ENCODE peak calls at places on chromosomes 13 and 19, in seven cellular contexts. One of them, this sample, is unnamed.
A peak's percentile ranks its signal among the peaks of the same experiment; 100 is the strongest.

GRCh38 chr19:13097331-13098258 is 5.1 kb downstream of the LYL1 start:
- DNase-seq in EL: no peak
- DNase-seq in stimulated activated CD4-positive, alpha-beta T cell treated with anti-CD3 and anti-CD28 coated beads, Interleukin-4, amount 100 ng/mL, for 24 hours: no peak
- DNase-seq in pulmonary artery endothelial cell: no peak
- DNase-seq in germinal center: no peak
- DNase-seq in SW 1271: no peak
- DNase-seq in cardiac muscle cell: no peak
- DNase-seq in this sample: peak; percentile 64

GRCh38 chr19:36417752-36418286 is 625 bp downstream of the ZFP82 start:
- DNase-seq in EL: no peak
- DNase-seq in stimulated activated CD4-positive, alpha-beta T cell treated with anti-CD3 and anti-CD28 coated beads, Interleukin-4, amount 100 ng/mL, for 24 hours: no peak
- DNase-seq in pulmonary artery endothelial cell: no peak
- DNase-seq in germinal center: no peak
- DNase-seq in SW 1271: no peak
- DNase-seq in cardiac muscle cell: no peak
- DNase-seq in this sample: peak; percentile 22

GRCh38 chr19:41449079-41449864 is 6.3 kb downstream of the ERICH4 start:
- DNase-seq in EL: peak; percentile 75
- DNase-seq in stimulated activated CD4-positive, alpha-beta T cell treated with anti-CD3 and anti-CD28 coated beads, Interleukin-4, amount 100 ng/mL, for 24 hours: peak; percentile 79
- DNase-seq in pulmonary artery endothelial cell: peak; percentile 44
- DNase-seq in germinal center: peak; percentile 87
- DNase-seq in SW 1271: peak; percentile 59
- DNase-seq in cardiac muscle cell: peak; percentile 78
- DNase-seq in this sample: peak; percentile 87

GRCh38 chr13:48826039-48826438 is 149.7 kb upstream of the FNDC3A start:
- DNase-seq in EL: no peak
- DNase-seq in stimulated activated CD4-positive, alpha-beta T cell treated with anti-CD3 and anti-CD28 coated beads, Interleukin-4, amount 100 ng/mL, for 24 hours: no peak
- DNase-seq in pulmonary artery endothelial cell: no peak
- DNase-seq in germinal center: no peak
- DNase-seq in SW 1271: no peak
- DNase-seq in cardiac muscle cell: no peak
- DNase-seq in this sample: no peak

GRCh38 chr13:91346848-91347211 is 657 bp upstream of the MIR17HG start:
- DNase-seq in EL: no peak
- DNase-seq in stimulated activated CD4-positive, alpha-beta T cell treated with anti-CD3 and anti-CD28 coated beads, Interleukin-4, amount 100 ng/mL, for 24 hours: peak; percentile 66
- DNase-seq in pulmonary artery endothelial cell: no peak
- DNase-seq in germinal center: peak; percentile 47
- DNase-seq in SW 1271: no peak
- DNase-seq in cardiac muscle cell: peak; percentile 45
- DNase-seq in this sample: no peak

GRCh38 chr13:104837756-104838155 is 1697.7 kb downstream of the EFNB2 start:
- DNase-seq in EL: no peak
- DNase-seq in stimulated activated CD4-positive, alpha-beta T cell treated with anti-CD3 and anti-CD28 coated beads, Interleukin-4, amount 100 ng/mL, for 24 hours: no peak
- DNase-seq in pulmonary artery endothelial cell: no peak
- DNase-seq in germinal center: no peak
- DNase-seq in SW 1271: no peak
- DNase-seq in cardiac muscle cell: no peak
- DNase-seq in this sample: no peak

GRCh38 chr13:88979465-88980180 is 1308.5 kb downstream of the SLITRK5 start:
- DNase-seq in EL: no peak
- DNase-seq in stimulated activated CD4-positive, alpha-beta T cell treated with anti-CD3 and anti-CD28 coated beads, Interleukin-4, amount 100 ng/mL, for 24 hours: no peak
- DNase-seq in pulmonary artery endothelial cell: no peak
- DNase-seq in germinal center: no peak
- DNase-seq in SW 1271: no peak
- DNase-seq in cardiac muscle cell: peak; percentile 30
- DNase-seq in this sample: no peak

GRCh38 chr13:70171151-70171550 is 62.9 kb upstream of the KLHL1 start:
- DNase-seq in EL: no peak
- DNase-seq in stimulated activated CD4-positive, alpha-beta T cell treated with anti-CD3 and anti-CD28 coated beads, Interleukin-4, amount 100 ng/mL, for 24 hours: no peak
- DNase-seq in pulmonary artery endothelial cell: no peak
- DNase-seq in germinal center: no peak
- DNase-seq in SW 1271: no peak
- DNase-seq in cardiac muscle cell: no peak
- DNase-seq in this sample: no peak

GRCh38 chr13:102658678-102659077 is 36.2 kb downstream of the METTL21C start:
- DNase-seq in EL: no peak
- DNase-seq in stimulated activated CD4-positive, alpha-beta T cell treated with anti-CD3 and anti-CD28 coated beads, Interleukin-4, amount 100 ng/mL, for 24 hours: no peak
- DNase-seq in pulmonary artery endothelial cell: no peak
- DNase-seq in germinal center: no peak
- DNase-seq in SW 1271: no peak
- DNase-seq in cardiac muscle cell: no peak
- DNase-seq in this sample: no peak

GRCh38 chr19:58586131-58586765 is 13.1 kb upstream of the MZF1 start:
- DNase-seq in EL: no peak
- DNase-seq in stimulated activated CD4-positive, alpha-beta T cell treated with anti-CD3 and anti-CD28 coated beads, Interleukin-4, amount 100 ng/mL, for 24 hours: peak; percentile 3
- DNase-seq in pulmonary artery endothelial cell: no peak
- DNase-seq in germinal center: no peak
- DNase-seq in SW 1271: no peak
- DNase-seq in cardiac muscle cell: no peak
- DNase-seq in this sample: peak; percentile 12

GRCh38 chr13:47000166-47000565 is 103.3 kb upstream of the HTR2A start:
- DNase-seq in EL: no peak
- DNase-seq in stimulated activated CD4-positive, alpha-beta T cell treated with anti-CD3 and anti-CD28 coated beads, Interleukin-4, amount 100 ng/mL, for 24 hours: no peak
- DNase-seq in pulmonary artery endothelial cell: no peak
- DNase-seq in germinal center: no peak
- DNase-seq in SW 1271: no peak
- DNase-seq in cardiac muscle cell: no peak
- DNase-seq in this sample: no peak

GRCh38 chr13:106522898-106523525 is 12.4 kb downstream of the EFNB2 start:
- DNase-seq in EL: no peak
- DNase-seq in stimulated activated CD4-positive, alpha-beta T cell treated with anti-CD3 and anti-CD28 coated beads, Interleukin-4, amount 100 ng/mL, for 24 hours: no peak
- DNase-seq in pulmonary artery endothelial cell: no peak
- DNase-seq in germinal center: no peak
- DNase-seq in SW 1271: no peak
- DNase-seq in cardiac muscle cell: no peak
- DNase-seq in this sample: no peak

GRCh38 chr13:97583884-97584497 is 150.0 kb downstream of the RAP2A start:
- DNase-seq in EL: no peak
- DNase-seq in stimulated activated CD4-positive, alpha-beta T cell treated with anti-CD3 and anti-CD28 coated beads, Interleukin-4, amount 100 ng/mL, for 24 hours: no peak
- DNase-seq in pulmonary artery endothelial cell: no peak
- DNase-seq in germinal center: no peak
- DNase-seq in SW 1271: no peak
- DNase-seq in cardiac muscle cell: no peak
- DNase-seq in this sample: no peak

GRCh38 chr13:113195360-113195759 is 13.1 kb downstream of the PCID2 start:
- DNase-seq in EL: no peak
- DNase-seq in stimulated activated CD4-positive, alpha-beta T cell treated with anti-CD3 and anti-CD28 coated beads, Interleukin-4, amount 100 ng/mL, for 24 hours: no peak
- DNase-seq in pulmonary artery endothelial cell: no peak
- DNase-seq in germinal center: no peak
- DNase-seq in SW 1271: no peak
- DNase-seq in cardiac muscle cell: no peak
- DNase-seq in this sample: no peak

GRCh38 chr13:98664047-98664446 is 87.1 kb upstream of the STK24 start:
- DNase-seq in EL: peak; percentile 66
- DNase-seq in stimulated activated CD4-positive, alpha-beta T cell treated with anti-CD3 and anti-CD28 coated beads, Interleukin-4, amount 100 ng/mL, for 24 hours: peak; percentile 77
- DNase-seq in pulmonary artery endothelial cell: no peak
- DNase-seq in germinal center: no peak
- DNase-seq in SW 1271: no peak
- DNase-seq in cardiac muscle cell: no peak
- DNase-seq in this sample: no peak

GRCh38 chr13:49053899-49054298 is 78.2 kb downstream of the FNDC3A start:
- DNase-seq in EL: no peak
- DNase-seq in stimulated activated CD4-positive, alpha-beta T cell treated with anti-CD3 and anti-CD28 coated beads, Interleukin-4, amount 100 ng/mL, for 24 hours: no peak
- DNase-seq in pulmonary artery endothelial cell: no peak
- DNase-seq in germinal center: no peak
- DNase-seq in SW 1271: no peak
- DNase-seq in cardiac muscle cell: no peak
- DNase-seq in this sample: no peak

GRCh38 chr19:53978975-53979801 is 12.2 kb upstream of the CACNG6 start:
- DNase-seq in EL: no peak
- DNase-seq in stimulated activated CD4-positive, alpha-beta T cell treated with anti-CD3 and anti-CD28 coated beads, Interleukin-4, amount 100 ng/mL, for 24 hours: no peak
- DNase-seq in pulmonary artery endothelial cell: no peak
- DNase-seq in germinal center: no peak
- DNase-seq in SW 1271: no peak
- DNase-seq in cardiac muscle cell: no peak
- DNase-seq in this sample: no peak

GRCh38 chr13:76523740-76524382 is 362.3 kb downstream of the KCTD12 start:
- DNase-seq in EL: no peak
- DNase-seq in stimulated activated CD4-positive, alpha-beta T cell treated with anti-CD3 and anti-CD28 coated beads, Interleukin-4, amount 100 ng/mL, for 24 hours: no peak
- DNase-seq in pulmonary artery endothelial cell: no peak
- DNase-seq in germinal center: no peak
- DNase-seq in SW 1271: no peak
- DNase-seq in cardiac muscle cell: no peak
- DNase-seq in this sample: no peak

GRCh38 chr19:51687791-51688664 is 5.1 kb upstream of the SPACA6 start:
- DNase-seq in EL: peak; percentile 79
- DNase-seq in stimulated activated CD4-positive, alpha-beta T cell treated with anti-CD3 and anti-CD28 coated beads, Interleukin-4, amount 100 ng/mL, for 24 hours: no peak
- DNase-seq in pulmonary artery endothelial cell: no peak
- DNase-seq in germinal center: no peak
- DNase-seq in SW 1271: peak; percentile 53
- DNase-seq in cardiac muscle cell: peak; percentile 63
- DNase-seq in this sample: peak; percentile 59

GRCh38 chr13:69769637-69770036 is 338.0 kb upstream of the ATXN8OS start:
- DNase-seq in EL: no peak
- DNase-seq in stimulated activated CD4-positive, alpha-beta T cell treated with anti-CD3 and anti-CD28 coated beads, Interleukin-4, amount 100 ng/mL, for 24 hours: no peak
- DNase-seq in pulmonary artery endothelial cell: no peak
- DNase-seq in germinal center: no peak
- DNase-seq in SW 1271: no peak
- DNase-seq in cardiac muscle cell: no peak
- DNase-seq in this sample: no peak